ENCODE peak calls at places on chromosome 21, in six cellular contexts. Q is cerebellar cortex, G is NCI-H2029 treated with DMSO at 0.1 percent for 48 hours, C is posterior cingulate gyrus, L is heart right ventricle, X is T-helper 2 cell. N is an unnamed sample.

GRCh38 chr21:31162827-31163226 is 124.6 kb upstream of the KRTAP19-8 start:
- DNase-seq in Q (no peak), G (no peak), C (no peak), X (no peak), L (no peak), N (no peak)

GRCh38 chr21:46093668-46094400 is 4.1 kb upstream of the COL6A2 start:
- DNase-seq in G (no peak), C (no peak), L (peak; percentile 10), X (no peak), Q (no peak), N (no peak)

GRCh38 chr21:25836396-25836795 is 101.6 kb downstream of the GABPA start:
- DNase-seq in Q (no peak), C (no peak), X (no peak), L (no peak), G (no peak), N (no peak)

GRCh38 chr21:43306911-43307676 is 119.8 kb downstream of the SIK1 start:
- DNase-seq in C (peak; percentile 3), X (no peak), Q (no peak), L (no peak), G (no peak), N (no peak)

GRCh38 chr21:27365394-27365793 is 398.5 kb upstream of the ADAMTS5 start:
- DNase-seq in X (no peak), Q (no peak), L (no peak), G (no peak), C (no peak), N (no peak)

GRCh38 chr21:43644609-43645008 is 14.7 kb downstream of the HSF2BP start:
- DNase-seq in L (no peak), G (no peak), C (peak; percentile 78), Q (no peak), X (no peak), N (no peak)

GRCh38 chr21:16279658-16280581 is 550.1 kb downstream of the USP25 start:
- DNase-seq in G (no peak), L (no peak), C (peak; percentile 35), X (no peak), Q (peak; percentile 58), N (peak; percentile 37)

GRCh38 chr21:25938673-25939395 is 204.1 kb downstream of the GABPA start:
- DNase-seq in C (no peak), G (no peak), L (no peak), X (no peak), Q (peak; percentile 56), N (no peak)

GRCh38 chr21:35614412-35614901 is 445.9 kb downstream of the SETD4 start:
- DNase-seq in Q (no peak), L (no peak), X (no peak), C (no peak), G (no peak), N (no peak)

GRCh38 chr21:26801524-26801923 is 43.7 kb downstream of the ADAMTS1 start:
- DNase-seq in X (no peak), G (no peak), L (no peak), Q (no peak), C (no peak), N (no peak)

GRCh38 chr21:33522950-33523349 is 19.0 kb downstream of the GART start:
- DNase-seq in G (no peak), L (no peak), C (no peak), Q (no peak), X (no peak), N (no peak)

GRCh38 chr21:30425826-30426225 is at the start of gene KRTAP13-3:
- DNase-seq in X (no peak), G (no peak), L (no peak), Q (no peak), C (no peak), N (no peak)

GRCh38 chr21:17612023-17612564 is 607 bp downstream of the BTG3 start:
- DNase-seq in C (no peak), X (peak; percentile 18), L (peak; percentile 32), G (no peak), Q (peak; percentile 16), N (peak; percentile 23)

GRCh38 chr21:46056450-46056903 is 41.4 kb upstream of the COL6A2 start:
- DNase-seq in G (no peak), C (no peak), L (peak; percentile 83), Q (no peak), X (no peak), N (peak; percentile 65)

GRCh38 chr21:45313015-45313414 is 25.3 kb upstream of the POFUT2 start:
- DNase-seq in X (no peak), C (no peak), G (no peak), L (no peak), Q (no peak), N (no peak)

GRCh38 chr21:17602874-17603273 is 9.8 kb downstream of the BTG3 start:
- DNase-seq in C (no peak), Q (no peak), X (no peak), L (no peak), G (no peak), N (no peak)

GRCh38 chr21:28632718-28633408 is 359.8 kb downstream of the LTN1 start:
- DNase-seq in X (no peak), Q (no peak), L (no peak), C (no peak), G (no peak), N (no peak)

GRCh38 chr21:34215911-34216310 is 142.5 kb downstream of the MRPS6 start:
- DNase-seq in L (no peak), G (no peak), Q (no peak), X (no peak), C (no peak), N (no peak)

GRCh38 chr21:34890724-34891609 is 158.1 kb downstream of the RUNX1 start:
- DNase-seq in C (no peak), L (no peak), Q (no peak), X (no peak), G (no peak), N (no peak)

GRCh38 chr21:14273736-14274538 is 58.0 kb downstream of the RBM11 start:
- DNase-seq in L (peak; percentile 71), X (no peak), C (peak; percentile 31), Q (peak; percentile 36), G (peak; percentile 8), N (no peak)

GRCh38 chr21:42038826-42039425 is 28.8 kb upstream of the ZBTB21 start:
- DNase-seq in X (no peak), C (no peak), L (no peak), Q (no peak), G (no peak), N (no peak)

GRCh38 chr21:42799516-42799915 is 79.8 kb downstream of the WDR4 start:
- DNase-seq in Q (no peak), X (no peak), L (no peak), C (no peak), G (no peak), N (no peak)

GRCh38 chr21:14119038-14119437 is 91.7 kb downstream of the LIPI start:
- DNase-seq in X (no peak), L (no peak), G (no peak), Q (peak; percentile 12), C (no peak), N (no peak)